ENCODE peak calls at places on chromosome 1, in five cellular contexts. L is NCI-H345, B is germinal center, C is fibroblast of mammary gland, H is K562. N is an unnamed sample.

GRCh38 chr1:64062941-64063581 is 140.4 kb upstream of the UBE2U start:
- DNase-seq in L (no peak), B (no peak), C (peak), H (no peak), N (no peak)

GRCh38 chr1:160116277-160117147 is 953 bp downstream of the ATP1A2 start:
- DNase-seq in L (no peak), B (no peak), C (peak), H (no peak), N (peak)

GRCh38 chr1:7299329-7299799 is 471.7 kb upstream of the VAMP3 start:
- DNase-seq in L (peak), B (no peak), C (peak), H (no peak), N (peak)

GRCh38 chr1:232982238-232982944 is 32.0 kb downstream of the NTPCR start:
- DNase-seq in L (no peak), B (no peak), C (no peak), H (no peak), N (peak)

GRCh38 chr1:100614570-100614969 is 76.6 kb downstream of the GPR88 start:
- DNase-seq in L (no peak), B (no peak), C (no peak), H (no peak), N (no peak)

GRCh38 chr1:1538334-1538733 is 2.1 kb downstream of the TMEM240 start:
- DNase-seq in L (no peak), B (no peak), C (no peak), H (no peak), N (no peak)

GRCh38 chr1:177943999-177944672 is 25.7 kb downstream of the SEC16B start:
- DNase-seq in L (no peak), B (no peak), C (no peak), H (no peak), N (no peak)

GRCh38 chr1:89736937-89737733 is 83.7 kb upstream of the LRRC8D start:
- DNase-seq in L (no peak), B (no peak), C (no peak), H (no peak), N (peak)

GRCh38 chr1:235910357-235911299 is 43.9 kb upstream of the LYST start:
- DNase-seq in L (no peak), B (no peak), C (peak), H (peak), N (peak)

GRCh38 chr1:228015276-228016180 is 8.7 kb downstream of the WNT3A start:
- DNase-seq in L (no peak), B (no peak), C (peak), H (no peak), N (peak)

GRCh38 chr1:161233102-161233501 is 4.9 kb downstream of the NR1I3 start:
- DNase-seq in L (no peak), B (no peak), C (no peak), H (no peak), N (no peak)

GRCh38 chr1:15542685-15543588 is 16.3 kb downstream of the DNAJC16 start:
- DNase-seq in L (no peak), B (no peak), C (no peak), H (no peak), N (no peak)

GRCh38 chr1:209065350-209065749 is 518.2 kb upstream of the CAMK1G start:
- DNase-seq in L (no peak), B (no peak), C (no peak), H (no peak), N (no peak)

GRCh38 chr1:90862782-90863181 is 145.7 kb upstream of the BARHL2 start:
- DNase-seq in L (no peak), B (no peak), C (no peak), H (peak), N (no peak)

GRCh38 chr1:95641386-95641785 is 407.4 kb downstream of the RWDD3 start:
- DNase-seq in L (no peak), B (no peak), C (no peak), H (no peak), N (no peak)

GRCh38 chr1:184143449-184143848 is 91.9 kb downstream of the TSEN15 start:
- DNase-seq in L (no peak), B (no peak), C (peak), H (no peak), N (no peak)

N was measured in bronchial epithelial cell.